ENCODE peak calls at places on chromosomes 1 and 21, in seven cellular contexts. S, C, N, H, X, K and A are unnamed samples.

GRCh38 chr1:61142726-61143500 is 60.6 kb downstream of the NFIA start:
- DNase-seq in S (peak; percentile 40), C (no peak), N (no peak), H (peak; percentile 31), X (peak; percentile 80), K (no peak), A (no peak)

GRCh38 chr1:156727492-156727891 is 777 bp upstream of the METTL25B start:
- DNase-seq in S (peak; percentile 22), C (no peak), N (no peak), H (no peak), X (no peak), K (no peak), A (no peak)

GRCh38 chr1:145985502-145986439 is 10.6 kb downstream of the TXNIP start:
- DNase-seq in S (peak; percentile 54), C (no peak), N (no peak), H (peak; percentile 39), X (peak; percentile 87), K (no peak), A (no peak)

GRCh38 chr1:224089583-224089982 is 24.3 kb upstream of the FBXO28 start:
- DNase-seq in S (no peak), C (no peak), N (no peak), H (no peak), X (no peak), K (no peak), A (no peak)

GRCh38 chr1:35173516-35174224 is 19.3 kb downstream of the SFPQ start:
- DNase-seq in S (no peak), C (no peak), N (no peak), H (no peak), X (no peak), K (no peak), A (no peak)

GRCh38 chr1:226029093-226029496 is 30.0 kb upstream of the SDE2 start:
- DNase-seq in S (no peak), C (no peak), N (no peak), H (no peak), X (no peak), K (peak; percentile 72), A (peak; percentile 83)

GRCh38 chr1:177948336-177948972 is 21.4 kb downstream of the SEC16B start:
- DNase-seq in S (peak; percentile 82), C (peak; percentile 75), N (peak; percentile 69), H (peak; percentile 88), X (peak; percentile 70), K (peak; percentile 82), A (peak; percentile 52)

GRCh38 chr1:1793481-1794244 is 15.4 kb upstream of the NADK start:
- DNase-seq in S (no peak), C (no peak), N (no peak), H (no peak), X (no peak), K (no peak), A (no peak)

GRCh38 chr1:221381858-221382623 is 359.8 kb downstream of the DUSP10 start:
- DNase-seq in S (peak; percentile 89), C (no peak), N (no peak), H (no peak), X (no peak), K (no peak), A (no peak)

GRCh38 chr1:175840787-175841186 is 97.4 kb upstream of the TNR start:
- DNase-seq in S (no peak), C (no peak), N (no peak), H (no peak), X (no peak), K (no peak), A (no peak)

GRCh38 chr21:42006765-42007164 is 3.4 kb downstream of the ZBTB21 start:
- DNase-seq in S (peak; percentile 28), C (no peak), N (no peak), H (no peak), X (no peak), K (no peak), A (no peak)

GRCh38 chr1:117616356-117616755 is 10.5 kb downstream of the TENT5C start:
- DNase-seq in S (no peak), C (no peak), N (no peak), H (no peak), X (no peak), K (no peak), A (no peak)

GRCh38 chr1:10555635-10556429 is 81.1 kb downstream of the PEX14 start:
- DNase-seq in S (no peak), C (peak; percentile 54), N (no peak), H (peak; percentile 62), X (no peak), K (peak; percentile 57), A (peak; percentile 8)

GRCh38 chr1:160205242-160205973 is at the start of gene PEA15:
- DNase-seq in S (peak; percentile 87), C (peak; percentile 91), N (peak; percentile 96), H (peak; percentile 90), X (peak; percentile 68), K (peak; percentile 88), A (peak; percentile 77)

GRCh38 chr1:160363951-160364350 is 2.9 kb upstream of the NHLH1 start:
- DNase-seq in S (no peak), C (no peak), N (no peak), H (no peak), X (no peak), K (no peak), A (no peak)

GRCh38 chr1:28161770-28162550 is 14.5 kb downstream of the PTAFR start:
- DNase-seq in S (no peak), C (no peak), N (no peak), H (no peak), X (no peak), K (no peak), A (no peak)

GRCh38 chr1:14778882-14779594 is 180.6 kb downstream of the KAZN start:
- DNase-seq in S (peak; percentile 48), C (peak; percentile 84), N (peak; percentile 55), H (peak; percentile 85), X (peak; percentile 48), K (peak; percentile 46), A (peak; percentile 64)

GRCh38 chr21:32457360-32457840 is 44.9 kb downstream of the EVA1C start:
- DNase-seq in S (peak; percentile 33), C (no peak), N (peak; percentile 37), H (peak; percentile 11), X (peak; percentile 67), K (peak; percentile 53), A (no peak)

GRCh38 chr1:155983191-155984023 is 5.1 kb upstream of the ARHGEF2 start:
- DNase-seq in S (peak; percentile 95), C (peak; percentile 45), N (no peak), H (peak; percentile 74), X (peak; percentile 70), K (peak; percentile 76), A (peak; percentile 85)

GRCh38 chr1:199551967-199552565 is 475.4 kb upstream of the NR5A2 start:
- DNase-seq in S (peak; percentile 77), C (peak; percentile 77), N (peak; percentile 47), H (peak; percentile 79), X (peak; percentile 73), K (peak; percentile 82), A (peak; percentile 55)

GRCh38 chr1:81021134-81021533 is 779.6 kb upstream of the ADGRL2 start:
- DNase-seq in S (no peak), C (no peak), N (no peak), H (no peak), X (no peak), K (no peak), A (no peak)

GRCh38 chr1:231924183-231924582 is 297.6 kb downstream of the DISC1 start:
- DNase-seq in S (no peak), C (no peak), N (no peak), H (no peak), X (no peak), K (no peak), A (no peak)

GRCh38 chr1:226624526-226624925 is 76.0 kb downstream of the STUM start:
- DNase-seq in S (peak; percentile 86), C (no peak), N (no peak), H (no peak), X (peak; percentile 99), K (no peak), A (no peak)

GRCh38 chr1:42013881-42014470 is 95.3 kb upstream of the HIVEP3 start:
- DNase-seq in S (peak; percentile 12), C (no peak), N (no peak), H (no peak), X (no peak), K (no peak), A (no peak)

GRCh38 chr21:18985584-18985983 is 582.0 kb upstream of the TMPRSS15 start:
- DNase-seq in S (no peak), C (no peak), N (no peak), H (no peak), X (peak; percentile 36), K (no peak), A (no peak)

GRCh38 chr21:42456457-42456856 is 39.6 kb downstream of the RSPH1 start:
- DNase-seq in S (no peak), C (no peak), N (no peak), H (no peak), X (peak; percentile 46), K (no peak), A (no peak)

GRCh38 chr1:47661065-47661464 is 223.2 kb downstream of the FOXD2 start:
- DNase-seq in S (no peak), C (no peak), N (no peak), H (no peak), X (no peak), K (no peak), A (no peak)

GRCh38 chr21:15682977-15683376 is 46.8 kb upstream of the USP25 start:
- DNase-seq in S (peak; percentile 65), C (no peak), N (no peak), H (no peak), X (peak; percentile 66), K (no peak), A (no peak)

GRCh38 chr1:26276432-26276838 is 3.5 kb upstream of the SH3BGRL3 start:
- DNase-seq in S (no peak), C (no peak), N (no peak), H (no peak), X (no peak), K (no peak), A (no peak)

GRCh38 chr1:203288351-203288894 is 16.9 kb upstream of the BTG2 start:
- DNase-seq in S (no peak), C (no peak), N (no peak), H (no peak), X (no peak), K (peak; percentile 46), A (no peak)
- TF ChIP-seq EZH2phosphoT487 in S (no peak), C (no peak), N (no peak), H (no peak), X (no peak), K (no peak), A (no peak)

GRCh38 chr1:207902566-207902965 is 8.4 kb downstream of the CD34 start:
- DNase-seq in S (no peak), C (no peak), N (no peak), H (no peak), X (no peak), K (no peak), A (no peak)
- H4K20me1 ChIP-seq in S (no peaks in the 10 kb centered on the region), C (no peaks in the 10 kb centered on the region), N (no peaks in the 10 kb centered on the region), H (no peaks in the 10 kb centered on the region), X (no peaks in the 10 kb centered on the region), K (no peaks in the 10 kb centered on the region), A (no peaks in the 10 kb centered on the region)

GRCh38 chr1:150283260-150283659 is 906 bp downstream of the CIART start:
- DNase-seq in S (no peak), C (no peak), N (no peak), H (peak; percentile 14), X (no peak), K (no peak), A (no peak)
- H3K4me3 ChIP-seq in S (peak overlapping the region; percentile 78), C (peak overlapping the region; percentile 71), N (no peak overlapping the region), H (peak overlapping the region; percentile 60), X (peak overlapping the region; percentile 86), K (no peak overlapping the region), A (no peak overlapping the region)

DNA sequence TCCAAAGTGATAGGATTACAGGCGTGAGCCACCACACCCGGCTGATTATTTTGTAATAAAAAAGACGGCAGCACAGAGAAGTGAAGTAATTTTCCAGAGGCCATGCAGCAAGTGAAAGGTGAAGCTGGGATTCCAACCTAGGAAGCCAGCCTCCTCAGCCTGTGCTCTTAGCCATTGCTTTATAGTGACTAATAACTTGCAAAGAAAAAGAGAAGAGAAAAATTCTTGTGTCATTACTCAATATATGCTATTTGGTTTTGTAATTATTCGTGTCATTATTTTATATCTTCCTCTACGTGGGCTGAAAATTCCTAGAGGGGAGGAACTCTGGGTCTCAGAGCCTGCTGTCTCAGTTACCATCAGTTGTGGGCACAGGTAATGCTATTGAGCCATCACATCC is 1.6 kb upstream of the IER5 start:
- DNase-seq in S (peak; percentile 90), C (no peak), N (no peak), H (no peak), X (peak; percentile 86), K (no peak), A (no peak)
- TF ChIP-seq EZH2phosphoT487 in S (no peak), C (no peak), N (no peak), H (no peak), X (no peak), K (no peak), A (no peak)